ENCODE peak calls at places on chromosomes 11 and 22, in five cellular contexts. R is NCI-H748 treated with DMSO at 0.1 percent for 48 hours, T is HL-60, Z is Kasumi-1, F is mucosa of descending colon. M is an unnamed sample.

GRCh38 chr11:12050470-12050891 is 42.1 kb upstream of the DKK3 start:
- DNase-seq in R (no peak), T (no peak), Z (no peak), F (no peak), M (peak; percentile 84)

GRCh38 chr11:103433380-103433779 is 324.2 kb downstream of the DYNC2H1 start:
- DNase-seq in R (no peak), T (no peak), Z (no peak), F (no peak), M (no peak)

GRCh38 chr11:107577312-107577711 is 11.8 kb upstream of the ALKBH8 start:
- DNase-seq in R (no peak), T (no peak), Z (no peak), F (no peak), M (no peak)

GRCh38 chr11:444397-445144 is 2.8 kb upstream of the ANO9 start:
- DNase-seq in R (no peak), T (no peak), Z (no peak), F (peak; percentile 82), M (no peak)

GRCh38 chr11:36469063-36469462 is 41.0 kb downstream of the TRAF6 start:
- DNase-seq in R (no peak), T (no peak), Z (no peak), F (no peak), M (no peak)

GRCh38 chr11:76008474-76008873 is 193.5 kb downstream of the UVRAG start:
- DNase-seq in R (no peak), T (no peak), Z (no peak), F (no peak), M (no peak)

GRCh38 chr11:70158201-70158600 is 44.9 kb upstream of the FADD start:
- DNase-seq in R (no peak), T (no peak), Z (no peak), F (no peak), M (no peak)

GRCh38 chr11:117634756-117635593 is 162.0 kb downstream of the DSCAML1 start:
- DNase-seq in R (no peak), T (no peak), Z (no peak), F (no peak), M (no peak)

GRCh38 chr11:78635814-78636506 is 61.3 kb upstream of the NARS2 start:
- DNase-seq in R (no peak), T (no peak), Z (no peak), F (no peak), M (no peak)

GRCh38 chr11:95584180-95584579 is 205.4 kb downstream of the FAM76B start:
- DNase-seq in R (no peak), T (no peak), Z (no peak), F (no peak), M (no peak)

GRCh38 chr22:36352775-36353507 is 34.8 kb downstream of the MYH9 start:
- DNase-seq in R (no peak), T (no peak), Z (no peak), F (peak; percentile 17), M (peak; percentile 94)

GRCh38 chr11:69558519-69558941 is 77.1 kb downstream of the LINC01488 start:
- DNase-seq in R (no peak), T (no peak), Z (no peak), F (no peak), M (no peak)

GRCh38 chr11:3123316-3123715 is 41.8 kb downstream of the OSBPL5 start:
- DNase-seq in R (peak; percentile 21), T (no peak), Z (no peak), F (peak; percentile 82), M (no peak)

GRCh38 chr11:64233913-64234839 is at the start of gene VEGFB:
- DNase-seq in R (no peak), T (no peak), Z (peak; percentile 31), F (peak; percentile 86), M (peak; percentile 76)

GRCh38 chr11:94737171-94737611 is 31.0 kb upstream of the AMOTL1 start:
- DNase-seq in R (no peak), T (no peak), Z (no peak), F (no peak), M (no peak)

GRCh38 chr11:2201542-2201941 is 29.9 kb upstream of the TH start:
- DNase-seq in R (no peak), T (no peak), Z (no peak), F (no peak), M (no peak)

GRCh38 chr11:71286701-71287643 is 34.6 kb upstream of the SHANK2 start:
- DNase-seq in R (no peak), T (no peak), Z (no peak), F (no peak), M (peak; percentile 94)

GRCh38 chr11:16611395-16612233 is 126.8 kb upstream of the C11orf58 start:
- DNase-seq in R (peak; percentile 89), T (no peak), Z (no peak), F (peak; percentile 8), M (no peak)

GRCh38 chr11:14073821-14074529 is 111.5 kb downstream of the SPON1 start:
- DNase-seq in R (no peak), T (no peak), Z (no peak), F (no peak), M (no peak)

GRCh38 chr11:12274558-12275197 is 102.7 kb upstream of the PARVA start:
- DNase-seq in R (no peak), T (no peak), Z (no peak), F (no peak), M (peak; percentile 24)

GRCh38 chr22:50696799-50697561 is 24.4 kb downstream of the SHANK3 start:
- DNase-seq in R (no peak), T (no peak), Z (no peak), F (peak; percentile 44), M (no peak)

GRCh38 chr22:22704156-22704946 is 59.9 kb downstream of the GGTLC2 start:
- DNase-seq in R (no peak), T (no peak), Z (no peak), F (no peak), M (peak; percentile 29)